ENCODE peak calls at places on chromosomes 16 and 17, in six cellular contexts. S, A, N, R, D and P are unnamed samples. For H3K36me3, the result is how much of the 10 kb centered on the place peaks cover.

GRCh38 chr16:8716592-8716991 is 42.2 kb downstream of the ABAT start:
- DNase-seq in D (no peak), N (no peak), A (peak), S (no peak), R (no peak), P (peak)

GRCh38 chr16:73354426-73354825 is 306.5 kb upstream of the ZFHX3 start:
- DNase-seq in R (no peak), A (no peak), N (no peak), D (no peak), S (no peak), P (no peak)

GRCh38 chr16:86751081-86752030 is 173.0 kb downstream of the FOXL1 start:
- DNase-seq in S (no peak), D (peak), N (no peak), A (peak), R (no peak), P (peak)

GRCh38 chr16:80622007-80622406 is 81.2 kb downstream of the DYNLRB2 start:
- DNase-seq in N (no peak), S (no peak), A (no peak), D (no peak), R (no peak), P (no peak)

GRCh38 chr17:44384281-44384822 is 5.1 kb downstream of the ITGA2B start:
- DNase-seq in A (no peak), R (no peak), D (no peak), S (no peak), N (no peak), P (no peak)

GRCh38 chr17:22267019-22267418 is 574.7 kb downstream of the KCNJ18 start:
- DNase-seq in R (no peak), A (no peak), D (no peak), S (no peak), N (no peak), P (no peak)

GRCh38 chr17:27945333-27945616 is 52.1 kb upstream of the LYRM9 start:
- DNase-seq in A (no peak), N (no peak), D (no peak), S (no peak), R (no peak), P (no peak)

GRCh38 chr17:72419866-72420774 is 299.3 kb downstream of the SOX9 start:
- DNase-seq in N (no peak), S (no peak), R (no peak), A (no peak), D (no peak), P (peak)

GRCh38 chr17:78105551-78105950 is 23.0 kb downstream of the TMC6 start:
- DNase-seq in N (no peak), A (no peak), D (no peak), S (no peak), R (no peak), P (no peak)

GRCh38 chr17:7589204-7589868 is 558 bp downstream of the SOX15 start:
- DNase-seq in A (peak), R (no peak), S (peak), D (no peak), N (peak), P (peak)

GRCh38 chr16:66292241-66292935 is 74.1 kb upstream of the CDH5 start:
- DNase-seq in R (no peak), D (no peak), N (no peak), S (peak), A (no peak), P (no peak)

GRCh38 chr17:52827526-52827925 is 669.0 kb upstream of the CA10 start:
- DNase-seq in A (no peak), D (no peak), N (no peak), R (no peak), S (no peak), P (no peak)

GRCh38 chr16:53209489-53209888 is 154.7 kb downstream of the CHD9 start:
- DNase-seq in N (no peak), R (no peak), D (no peak), S (no peak), A (no peak), P (no peak)

GRCh38 chr16:6828690-6829089 is 504.0 kb upstream of the RBFOX1 start:
- DNase-seq in R (no peak), S (no peak), D (no peak), N (no peak), A (no peak), P (no peak)

GRCh38 chr17:32504166-32504990 is 17.6 kb downstream of the CDK5R1 start:
- DNase-seq in S (no peak), N (no peak), R (no peak), A (no peak), D (no peak), P (peak)

GRCh38 chr17:36072431-36073121 is 8.5 kb downstream of the CCL18 start:
- DNase-seq in R (peak), S (peak), D (no peak), A (peak), N (peak), P (peak)

GRCh38 chr17:42050360-42051012 is at the start of gene C17orf113:
- DNase-seq in D (no peak), S (peak), A (peak), N (peak), R (no peak), P (peak)

GRCh38 chr17:57234252-57235092 is 21.9 kb upstream of the MSI2 start:
- DNase-seq in S (no peak), N (no peak), A (no peak), R (no peak), D (no peak), P (no peak)

GRCh38 chr17:82092995-82093751 is 4.9 kb downstream of the FASN start:
- DNase-seq in R (no peak), D (no peak), A (no peak), N (peak), S (no peak), P (no peak)
- H3K36me3 ChIP-seq in R (half or more), D (half or more), A (under half), N (half or more), S (half or more), P (half or more)

GRCh38 chr16:1316033-1316405 is 6.6 kb downstream of the UBE2I start:
- DNase-seq in N (no peak), R (no peak), D (no peak), S (no peak), A (no peak), P (no peak)

GRCh38 chr16:1314399-1315068 is 5.1 kb downstream of the UBE2I start:
- DNase-seq in A (no peak), D (no peak), N (no peak), R (no peak), S (no peak), P (no peak)

GRCh38 chr16:1317479-1318267 is 8.2 kb downstream of the UBE2I start:
- DNase-seq in A (no peak), D (no peak), R (no peak), S (no peak), N (no peak), P (no peak)

GRCh38 chr16:1313721-1314120 is 4.3 kb downstream of the UBE2I start:
- DNase-seq in N (no peak), R (no peak), D (no peak), S (no peak), A (no peak), P (no peak)

DNA sequence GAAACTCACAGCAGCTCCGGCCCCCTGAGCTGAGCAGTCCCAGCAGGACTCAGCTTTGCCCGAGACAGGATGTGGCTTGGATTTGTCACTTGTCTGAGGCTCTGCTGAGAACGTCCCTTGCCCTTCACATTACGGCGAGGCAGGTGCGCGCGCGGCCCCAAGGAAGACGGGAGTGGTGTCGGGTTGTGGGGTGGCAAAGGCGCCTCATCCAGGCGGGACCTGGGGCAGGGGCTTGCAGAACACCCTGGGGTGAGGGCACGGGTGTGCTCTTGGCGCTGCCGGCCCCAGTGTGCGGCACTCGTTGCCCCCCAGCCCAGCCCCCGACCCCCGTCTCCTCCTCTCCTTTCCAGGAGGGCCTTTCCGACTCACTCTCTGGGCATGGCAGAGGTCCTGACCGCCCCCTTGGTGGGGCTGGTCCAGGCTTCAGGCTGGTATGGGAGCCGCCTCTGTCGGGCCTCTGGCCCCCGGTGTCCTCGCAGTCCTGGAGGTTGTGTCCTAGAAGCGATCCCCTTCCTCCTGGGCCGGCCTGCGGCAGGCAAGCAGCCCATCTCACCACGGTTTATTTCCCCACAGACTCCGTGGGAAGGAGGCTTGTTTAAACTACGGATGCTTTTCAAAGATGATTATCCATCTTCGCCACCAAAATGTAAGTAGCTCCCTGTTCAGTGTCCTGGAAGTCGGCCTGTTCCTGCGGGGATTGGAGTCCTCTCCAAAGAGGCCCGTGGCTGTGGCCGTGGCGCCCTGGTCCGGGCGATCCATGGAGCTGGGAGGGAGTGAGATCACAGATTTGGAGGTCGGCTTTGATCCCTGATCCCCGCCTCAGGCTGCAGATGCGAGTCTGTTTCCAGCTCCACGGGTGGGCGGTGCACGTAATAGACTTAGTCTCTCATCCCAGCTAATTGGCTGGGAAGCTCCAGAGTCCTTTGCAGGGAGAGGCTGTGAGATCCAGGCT is 5.9 kb downstream of the UBE2I start:
- DNase-seq in D (no peak), R (no peak), S (no peak), A (no peak), N (no peak), P (no peak)
- H3K36me3 ChIP-seq in D (half or more), R (half or more), S (half or more), A (under half), N (half or more), P (half or more)

DNA sequence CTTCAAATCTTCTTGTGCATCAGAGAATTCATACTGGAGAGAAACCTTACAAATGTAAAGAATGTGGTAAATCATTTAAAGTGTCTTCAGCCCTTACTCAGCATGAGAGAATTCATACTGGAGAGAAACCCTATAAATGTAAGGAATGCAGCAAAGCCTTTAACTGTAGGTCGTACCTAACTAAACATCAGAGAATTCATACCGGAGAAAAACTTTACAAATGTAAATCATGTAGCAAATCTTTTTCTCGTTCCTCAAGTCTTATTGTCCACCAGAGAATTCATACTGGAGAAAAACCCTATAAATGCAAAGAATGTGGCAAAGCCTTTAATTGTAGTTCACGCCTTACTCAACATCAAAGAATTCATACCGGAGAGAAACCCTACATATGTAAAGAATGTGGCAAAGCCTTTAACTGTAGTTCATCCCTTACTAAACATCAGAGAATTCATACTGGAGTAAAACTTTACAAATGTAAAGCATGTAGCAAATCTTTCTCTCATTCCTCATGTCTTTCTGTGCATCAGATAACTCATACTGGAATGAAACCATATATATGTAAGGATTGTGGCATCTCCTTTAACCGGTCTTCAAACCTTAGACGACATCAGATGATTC is 118.5 kb upstream of the ZNF267 start:
- DNase-seq in A (no peak), D (no peak), N (no peak), R (no peak), S (no peak), P (no peak)
- H3K36me3 ChIP-seq in A (under half), D (under half), N (under half), R (under half), S (half or more), P (under half)

GRCh38 chr16:84763629-84764028 is 56.2 kb upstream of the CRISPLD2 start:
- DNase-seq in D (no peak), N (no peak), R (no peak), A (no peak), S (no peak), P (no peak)
- H3K36me3 ChIP-seq in D (under half), N (half or more), R (half or more), A (under half), S (half or more), P (under half)